ENCODE peak calls at places on chromosomes 2 and 18, in ten cellular contexts. E is dorsolateral prefrontal cortex, G is foreskin fibroblast, N is MM.1S, I is progenitor cell of endocrine pancreas, Q is OCI-LY7, F is AG04450, R is upper lobe of right lung, U is GM13976, V is fibroblast of mammary gland. H is an unnamed sample.

GRCh38 chr2:28088970-28089369 is 198.4 kb downstream of the BABAM2 start:
- DNase-seq in E (no peak), G (peak), N (no peak), I (no peak), Q (no peak), F (no peak), R (no peak), U (no peak), V (peak), H (no peak)

GRCh38 chr18:62384068-62384467 is 59.0 kb downstream of the TNFRSF11A start:
- DNase-seq in E (no peak), G (no peak), N (no peak), I (no peak), Q (no peak), F (no peak), R (no peak), U (no peak), V (no peak), H (no peak)

GRCh38 chr18:29753379-29753778 is 1289.2 kb downstream of the DSC3 start:
- DNase-seq in E (no peak), G (no peak), N (no peak), I (no peak), Q (no peak), F (no peak), R (no peak), U (no peak), V (peak), H (no peak)

GRCh38 chr2:238652053-238652770 is 195.7 kb upstream of the TWIST2 start:
- DNase-seq in E (no peak), G (no peak), N (no peak), I (no peak), Q (no peak), F (no peak), R (no peak), U (no peak), V (no peak), H (no peak)

GRCh38 chr2:230250231-230250630 is 24.7 kb downstream of the SP140 start:
- DNase-seq in E (no peak), G (no peak), N (no peak), I (no peak), Q (no peak), F (no peak), R (no peak), U (no peak), V (no peak), H (no peak)

GRCh38 chr2:238570391-238570790 is 143.7 kb downstream of the ASB1 start:
- DNase-seq in E (no peak), G (no peak), N (no peak), I (no peak), Q (no peak), F (no peak), R (no peak), U (no peak), V (no peak), H (no peak)

GRCh38 chr2:124816007-124816406 is 790.9 kb downstream of the CNTNAP5 start:
- DNase-seq in E (no peak), G (no peak), N (no peak), I (no peak), Q (no peak), F (no peak), R (no peak), U (no peak), V (no peak), H (no peak)

GRCh38 chr2:73386894-73387636 is 1.4 kb downstream of the ALMS1 start:
- DNase-seq in E (no peak), G (no peak), N (peak), I (no peak), Q (peak), F (no peak), R (no peak), U (no peak), V (no peak), H (no peak)

GRCh38 chr2:10048501-10049171 is 5.3 kb downstream of the KLF11 start:
- DNase-seq in E (no peak), G (peak), N (peak), I (no peak), Q (peak), F (no peak), R (no peak), U (peak), V (peak), H (no peak)

GRCh38 chr2:241842620-241843211 is 16.0 kb downstream of the PDCD1 start:
- DNase-seq in E (no peak), G (no peak), N (peak), I (no peak), Q (no peak), F (no peak), R (peak), U (peak), V (no peak), H (no peak)

GRCh38 chr2:102112271-102112670 is 30.3 kb upstream of the IL1R1 start:
- DNase-seq in E (no peak), G (no peak), N (no peak), I (no peak), Q (no peak), F (no peak), R (no peak), U (no peak), V (no peak), H (no peak)

GRCh38 chr2:168793596-168793995 is 8.8 kb upstream of the NOSTRIN start:
- DNase-seq in E (no peak), G (no peak), N (no peak), I (no peak), Q (no peak), F (peak), R (no peak), U (no peak), V (no peak), H (no peak)

DNA sequence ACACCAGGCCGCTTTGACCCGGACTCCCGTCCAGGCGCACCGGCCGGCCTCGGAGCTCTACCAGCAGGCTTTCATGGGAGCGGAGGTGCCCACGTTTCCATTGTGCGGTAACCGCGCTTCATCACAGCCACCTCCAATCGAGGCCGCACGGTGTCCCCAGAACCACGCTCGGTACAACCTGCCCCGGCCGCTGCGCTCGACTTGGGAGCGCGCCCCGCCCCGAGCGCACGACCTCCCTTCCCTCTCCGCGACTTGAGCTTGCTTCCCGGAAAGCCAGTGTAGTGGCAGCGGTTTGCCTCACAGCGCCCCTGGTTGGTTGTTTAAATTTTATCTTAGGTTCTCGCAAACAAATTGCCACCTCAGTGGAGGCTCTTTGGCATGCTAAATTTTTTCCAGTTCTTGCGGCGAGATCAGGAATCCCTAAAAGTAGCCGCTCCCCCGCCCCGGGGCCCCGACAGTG is 329 bp upstream of the CYP1B1 start:
- DNase-seq in E (no peak), G (peak), N (peak), I (peak), Q (no peak), F (no peak), R (peak), U (peak), V (peak), H (no peak)
- TF ChIP-seq CTCF in E (peak), G (peak), N (no peak), I (peak), Q (no peak), F (no peak), R (no peak), U (peak), V (peak), H (no peak)

DNA sequence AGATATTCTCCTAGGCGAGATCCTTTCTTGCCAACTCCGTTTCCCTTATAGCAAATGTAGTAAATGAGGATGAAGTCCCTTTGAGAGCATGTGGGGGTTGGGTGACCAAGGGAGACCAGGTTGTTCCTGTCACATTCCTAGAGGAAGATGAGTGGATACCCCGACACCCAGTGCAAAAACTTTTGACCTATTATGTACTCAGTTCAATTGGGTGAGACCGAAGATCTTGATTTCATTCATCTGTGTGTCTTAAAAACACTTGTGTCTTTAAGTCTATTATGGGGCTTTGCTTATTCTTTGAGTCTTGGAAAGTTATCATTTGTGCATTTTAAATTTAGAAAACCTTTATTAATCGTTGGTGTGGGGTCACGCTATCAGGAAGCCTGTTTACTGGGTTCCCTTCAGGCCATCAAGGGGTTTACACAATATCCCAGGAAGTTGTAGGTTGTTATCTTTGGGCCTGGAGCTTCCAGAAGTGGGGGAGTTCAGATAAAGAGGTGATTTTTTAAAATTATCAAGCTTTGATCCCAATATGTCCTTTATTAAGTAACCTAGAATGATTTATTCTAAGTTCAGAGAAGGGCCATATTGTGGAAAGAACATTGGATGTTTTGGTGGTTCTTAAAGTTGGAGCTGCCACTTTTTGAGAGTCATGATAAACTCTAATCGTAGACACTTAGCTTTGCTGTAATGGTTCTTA is 2.8 kb downstream of the RHOB start:
- DNase-seq in E (no peak), G (peak), N (no peak), I (no peak), Q (no peak), F (no peak), R (no peak), U (no peak), V (peak), H (no peak)
- TF ChIP-seq CTCF in E (no peak), G (no peak), N (no peak), I (no peak), Q (no peak), F (no peak), R (no peak), U (no peak), V (no peak), H (no peak)

DNA sequence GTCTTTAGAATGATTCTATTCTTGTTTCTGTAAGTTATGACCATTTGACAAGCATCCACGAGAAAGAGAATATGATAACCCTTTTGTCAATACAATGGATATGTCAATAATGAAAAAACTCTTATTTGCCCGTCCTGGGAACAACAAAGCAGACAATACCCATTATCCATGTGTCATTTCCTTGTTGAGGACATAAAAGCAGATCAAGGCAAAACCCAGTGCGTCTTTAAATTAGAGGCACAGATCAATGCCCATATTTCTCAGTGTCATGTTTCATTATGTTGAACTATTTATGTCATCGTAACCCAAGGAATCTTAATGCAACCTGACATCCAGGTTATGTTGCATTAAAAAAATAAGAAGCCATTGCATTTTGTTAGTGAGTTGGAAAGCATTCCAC is 365.0 kb upstream of the CELF4 start:
- DNase-seq in E (no peak), G (no peak), N (no peak), I (no peak), Q (no peak), F (no peak), R (no peak), U (no peak), V (no peak), H (no peak)
- TF ChIP-seq CTCF in E (no peak), G (no peak), N (no peak), I (no peak), Q (no peak), F (no peak), R (no peak), U (no peak), V (no peak), H (no peak)

GRCh38 chr18:8051388-8051787 is 484.3 kb downstream of the PTPRM start:
- DNase-seq in E (no peak), G (peak), N (no peak), I (no peak), Q (no peak), F (no peak), R (no peak), U (no peak), V (peak), H (no peak)

GRCh38 chr18:8050616-8051314 is 483.6 kb downstream of the PTPRM start:
- DNase-seq in E (no peak), G (no peak), N (no peak), I (no peak), Q (no peak), F (no peak), R (no peak), U (no peak), V (no peak), H (no peak)

GRCh38 chr18:8049147-8049546 is 482.0 kb downstream of the PTPRM start:
- DNase-seq in E (no peak), G (peak), N (no peak), I (no peak), Q (no peak), F (no peak), R (no peak), U (no peak), V (peak), H (no peak)

GRCh38 chr18:8056723-8057122 is 489.6 kb downstream of the PTPRM start:
- DNase-seq in E (no peak), G (no peak), N (no peak), I (no peak), Q (no peak), F (no peak), R (no peak), U (no peak), V (no peak), H (no peak)

GRCh38 chr18:8052237-8052701 is 485.2 kb downstream of the PTPRM start:
- DNase-seq in E (no peak), G (peak), N (peak), I (no peak), Q (no peak), F (no peak), R (no peak), U (no peak), V (peak), H (no peak)
- TF ChIP-seq CTCF in E (no peak), G (no peak), N (no peak), I (no peak), Q (peak), F (no peak), R (no peak), U (no peak), V (no peak), H (no peak)

GRCh38 chr2:74917702-74918619 is 40.5 kb upstream of the POLE4 start:
- DNase-seq in E (no peak), G (peak), N (no peak), I (no peak), Q (no peak), F (peak), R (no peak), U (no peak), V (peak), H (peak)
- TF ChIP-seq CTCF in E (no peak), G (no peak), N (no peak), I (peak), Q (no peak), F (no peak), R (no peak), U (no peak), V (no peak), H (peak)

DNA sequence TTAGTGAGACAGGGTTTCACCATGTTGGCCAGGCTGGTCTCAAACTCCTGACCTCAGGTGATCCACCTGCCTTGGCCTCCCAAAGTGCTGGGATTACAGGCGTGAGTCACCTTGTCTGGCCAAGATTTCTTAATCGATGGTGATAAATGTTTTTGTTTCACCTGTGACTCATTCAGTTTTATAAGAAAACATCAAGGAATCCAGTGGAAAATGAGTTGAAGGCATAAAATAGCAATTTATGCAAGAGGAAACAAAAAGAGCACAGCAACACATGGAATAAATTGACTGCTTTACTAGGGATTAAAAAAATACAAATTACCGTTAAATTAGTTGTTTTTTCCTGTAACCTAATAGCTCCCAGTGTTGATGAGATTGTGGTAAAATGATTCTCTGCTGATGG is 80.2 kb downstream of the CDK15 start:
- DNase-seq in E (no peak), G (peak), N (no peak), I (no peak), Q (no peak), F (no peak), R (no peak), U (no peak), V (peak), H (peak)
- TF ChIP-seq CTCF in E (no peak), G (no peak), N (no peak), I (no peak), Q (no peak), F (no peak), R (no peak), U (no peak), V (no peak), H (no peak)

DNA sequence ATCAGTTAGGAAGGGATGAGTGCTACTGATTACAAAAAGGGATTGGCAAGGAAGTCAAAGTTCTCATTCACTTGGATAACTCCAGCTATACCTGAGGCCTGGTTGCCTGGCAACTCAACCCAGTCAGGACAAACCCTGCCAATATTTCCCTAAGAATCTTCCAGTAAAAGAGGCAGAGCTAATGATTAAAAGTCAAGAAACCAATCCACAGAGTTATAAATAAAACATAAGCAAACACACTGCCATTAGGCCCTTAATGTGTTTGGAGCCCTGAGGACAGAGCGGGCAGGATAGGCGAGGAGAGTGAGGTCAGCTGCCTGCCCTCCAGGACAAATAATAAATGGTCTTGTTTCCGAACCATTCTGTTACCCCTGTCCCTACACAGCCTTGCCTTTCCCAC is 215.6 kb upstream of the NABP1 start:
- DNase-seq in E (no peak), G (no peak), N (no peak), I (no peak), Q (no peak), F (no peak), R (no peak), U (no peak), V (no peak), H (no peak)
- TF ChIP-seq CTCF in E (no peak), G (no peak), N (no peak), I (no peak), Q (no peak), F (no peak), R (no peak), U (no peak), V (no peak), H (no peak)

GRCh38 chr2:74416721-74417120 is 4.7 kb downstream of the C2orf81 start:
- DNase-seq in E (no peak), G (no peak), N (no peak), I (no peak), Q (no peak), F (no peak), R (no peak), U (no peak), V (no peak), H (no peak)
- TF ChIP-seq CTCF in E (peak), G (no peak), N (peak), I (no peak), Q (peak), F (no peak), R (no peak), U (no peak), V (no peak), H (peak)